ENCODE peak calls at places on chromosome 14, in nine cellular contexts. P, W, R, I, X, C, N, Y and S are unnamed samples. For H3K4me1, the result is how much of the 10 kb centered on the place peaks cover.

GRCh38 chr14:74488788-74489397 is 4.2 kb downstream of the NPC2 start:
- DNase-seq in R (no peak), N (no peak), W (no peak), X (no peak), Y (no peak), P (no peak), I (no peak), C (no peak), S (no peak)

GRCh38 chr14:54300881-54301280 is 95.9 kb upstream of the CDKN3 start:
- DNase-seq in W (no peak), Y (no peak), C (no peak), I (no peak), R (no peak), N (no peak), P (no peak), X (no peak), S (no peak)

GRCh38 chr14:28765169-28765906 is 1.2 kb upstream of the FOXG1 start:
- DNase-seq in R (no peak), W (no peak), I (no peak), X (no peak), Y (no peak), P (no peak), N (no peak), C (no peak), S (no peak)

GRCh38 chr14:68564826-68565760 is 227.8 kb downstream of the ZFP36L1 start:
- DNase-seq in W (no peak), N (no peak), C (no peak), X (no peak), I (no peak), R (no peak), P (no peak), Y (no peak), S (no peak)

GRCh38 chr14:31411218-31411727 is 9.1 kb downstream of the HEATR5A start:
- DNase-seq in Y (no peak), X (no peak), W (no peak), R (no peak), N (no peak), C (no peak), I (no peak), P (no peak), S (no peak)

GRCh38 chr14:66281036-66281776 is 205.0 kb upstream of the CCDC196 start:
- DNase-seq in R (no peak), I (no peak), W (peak), X (peak), P (no peak), Y (no peak), N (no peak), C (no peak), S (peak)

GRCh38 chr14:96424104-96424989 is 32.4 kb downstream of the AK7 start:
- DNase-seq in P (peak), C (no peak), N (no peak), W (peak), I (no peak), X (peak), Y (no peak), R (peak), S (peak)

GRCh38 chr14:31232081-31232480 is 24.5 kb upstream of the HECTD1 start:
- DNase-seq in N (no peak), C (peak), R (no peak), P (no peak), X (no peak), Y (no peak), W (no peak), I (no peak), S (no peak)

GRCh38 chr14:47555333-47555732 is 120.1 kb downstream of the MDGA2 start:
- DNase-seq in C (no peak), Y (no peak), P (no peak), N (no peak), I (no peak), R (no peak), W (no peak), X (no peak), S (no peak)

GRCh38 chr14:68696721-68697495 is 96.0 kb downstream of the ZFP36L1 start:
- DNase-seq in W (no peak), P (no peak), X (no peak), R (no peak), C (no peak), N (no peak), I (no peak), Y (peak), S (no peak)

GRCh38 chr14:72878746-72879145 is 15.2 kb downstream of the DPF3 start:
- DNase-seq in Y (no peak), P (no peak), I (no peak), N (no peak), X (no peak), C (no peak), W (no peak), R (no peak), S (no peak)

GRCh38 chr14:61528591-61529021 is 166.7 kb upstream of the HIF1A start:
- DNase-seq in C (no peak), P (no peak), I (no peak), R (no peak), W (no peak), Y (no peak), X (no peak), N (no peak), S (no peak)

GRCh38 chr14:95770777-95771176 is 56.9 kb upstream of the TCL1A start:
- DNase-seq in N (no peak), X (no peak), C (no peak), P (no peak), I (no peak), Y (no peak), R (no peak), W (no peak), S (no peak)

GRCh38 chr14:90273532-90273931 is 17.2 kb downstream of the PSMC1 start:
- DNase-seq in Y (no peak), W (no peak), C (no peak), X (no peak), I (no peak), P (no peak), N (no peak), R (no peak), S (no peak)

DNA sequence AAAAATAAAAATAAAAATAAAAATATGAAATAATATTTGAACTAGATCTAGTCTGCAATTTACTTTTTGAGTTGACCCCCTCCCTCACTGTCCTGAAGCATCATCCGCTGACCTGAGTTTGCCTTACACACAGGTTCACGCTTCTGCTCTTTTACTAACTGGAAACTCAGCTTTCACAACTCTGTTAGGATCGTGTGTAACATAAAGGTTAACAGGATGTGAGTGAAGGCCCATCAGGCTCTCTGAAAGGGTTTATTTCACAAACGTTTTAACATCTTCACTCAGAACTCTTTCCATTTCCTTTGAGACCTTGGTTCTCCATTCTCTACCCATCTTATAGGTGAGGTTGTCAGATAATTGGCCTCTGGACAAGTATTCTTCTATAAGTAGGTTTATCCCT is 191.4 kb downstream of the FOXN3 start:
- DNase-seq in I (no peak), P (no peak), C (no peak), N (no peak), W (no peak), Y (no peak), R (no peak), X (no peak), S (no peak)
- H3K4me3 ChIP-seq in I (no peak), P (no peak), C (no peak), N (no peak), W (no peak), Y (no peak), R (no peak), X (no peak), S (no peak)

DNA sequence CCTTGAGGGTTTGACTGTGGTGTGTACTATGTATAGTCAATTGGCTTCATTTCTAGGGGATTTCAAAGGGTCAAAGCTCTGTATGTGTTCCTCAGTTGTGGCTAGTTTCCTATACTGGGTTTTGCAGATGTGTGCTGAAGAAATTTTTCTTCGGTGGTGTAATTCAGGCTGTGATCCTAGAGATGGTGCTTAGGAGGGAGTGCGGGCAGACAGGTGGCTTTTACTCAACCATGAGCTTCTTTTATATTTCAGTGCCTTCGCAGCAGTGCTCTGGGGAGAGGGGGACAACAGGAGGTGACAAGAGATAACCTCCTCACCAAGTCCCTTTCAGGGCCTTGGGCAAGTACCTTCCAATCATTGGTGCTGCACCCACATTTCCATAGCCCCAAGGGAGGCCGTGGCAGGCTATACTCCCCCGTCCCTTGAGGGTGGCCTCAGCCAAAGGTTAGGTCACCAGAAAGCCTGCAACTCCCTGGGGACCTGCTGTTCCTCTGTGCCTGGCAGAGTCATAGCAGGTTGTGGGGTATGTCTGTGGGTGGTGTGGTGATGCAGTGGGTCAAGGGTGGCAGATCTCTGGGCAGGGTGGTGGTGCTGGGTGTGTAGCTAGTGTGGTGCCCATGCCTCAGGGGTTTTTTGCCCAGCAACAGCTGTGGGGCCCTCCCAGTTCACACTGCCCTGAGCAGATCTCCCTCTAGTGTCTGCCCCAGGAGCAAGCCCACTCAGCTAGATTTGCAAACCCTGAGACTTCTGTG is 37.0 kb upstream of the TMX1 start:
- DNase-seq in X (no peak), N (no peak), P (no peak), Y (no peak), I (no peak), W (no peak), R (no peak), C (peak), S (no peak)
- TF ChIP-seq CTCF in X (no peak), N (no peak), P (no peak), Y (no peak), I (no peak), W (no peak), R (no peak), C (no peak), S (no peak)

DNA sequence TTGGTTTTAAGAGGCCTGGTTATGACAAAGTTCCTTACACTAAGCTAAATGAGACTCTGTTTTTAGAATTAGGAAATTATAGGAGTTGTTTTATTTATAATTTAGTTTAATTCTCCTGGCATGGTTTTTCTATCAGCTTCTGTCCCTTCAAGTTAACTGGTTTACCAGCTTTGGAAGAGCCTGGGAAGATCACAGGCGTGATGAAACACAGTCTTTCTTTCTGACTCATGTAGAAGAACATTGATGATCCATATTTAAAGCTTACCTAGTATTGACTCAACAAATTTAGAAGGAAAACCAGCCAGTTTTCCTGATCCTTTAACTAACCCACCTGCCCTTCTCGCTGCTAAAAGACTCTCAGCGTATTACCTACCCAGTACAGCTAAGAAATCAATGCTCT is 155.2 kb downstream of the TGFB3 start:
- DNase-seq in Y (no peak), N (no peak), R (no peak), P (no peak), X (no peak), W (no peak), C (no peak), I (no peak), S (no peak)
- H3K4me1 ChIP-seq in Y (under half), N (under half), R (under half), P (under half), X (under half), W (under half), C (under half), I (under half), S (under half)

GRCh38 chr14:88904206-88904647 is 79.8 kb downstream of the TTC8 start:
- DNase-seq in X (no peak), I (no peak), Y (no peak), C (no peak), P (no peak), W (no peak), R (no peak), N (no peak), S (no peak)

GRCh38 chr14:88901991-88902390 is 77.5 kb downstream of the TTC8 start:
- DNase-seq in Y (no peak), W (no peak), N (no peak), R (no peak), C (no peak), X (no peak), I (no peak), P (no peak), S (no peak)

GRCh38 chr14:88904864-88905263 is 80.4 kb downstream of the TTC8 start:
- DNase-seq in R (no peak), X (no peak), P (no peak), I (no peak), C (no peak), N (no peak), W (no peak), Y (no peak), S (no peak)

GRCh38 chr14:88901199-88901588 is 76.7 kb downstream of the TTC8 start:
- DNase-seq in I (no peak), X (no peak), R (no peak), P (no peak), Y (no peak), N (no peak), C (no peak), W (no peak), S (no peak)

DNA sequence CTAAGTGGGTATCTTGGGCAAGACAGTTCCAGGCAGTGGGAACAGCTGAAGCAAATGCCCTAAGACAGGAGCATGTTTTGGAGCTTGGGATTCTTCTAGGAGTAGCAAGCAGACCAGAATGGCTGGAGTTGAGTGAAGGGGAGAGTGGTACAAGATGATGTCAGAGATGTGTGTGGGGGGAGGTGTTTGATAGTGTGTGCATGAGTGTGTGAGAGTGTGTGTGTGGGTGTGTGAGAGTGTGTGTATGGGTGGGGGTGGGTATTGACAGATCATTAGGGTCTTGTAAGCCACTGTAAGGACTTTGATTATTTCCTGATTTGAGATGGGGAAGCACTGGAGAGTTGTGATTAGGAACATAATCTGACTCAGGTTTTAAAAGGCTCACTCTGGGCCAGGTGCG is 78.4 kb downstream of the TTC8 start:
- DNase-seq in W (no peak), P (no peak), X (no peak), R (no peak), C (no peak), I (no peak), Y (no peak), N (no peak), S (no peak)
- H3K4me3 ChIP-seq in W (no peak), P (no peak), X (no peak), R (no peak), C (no peak), I (no peak), Y (no peak), N (no peak), S (no peak)

GRCh38 chr14:92352158-92352985 is 29.4 kb downstream of the SLC24A4 start:
- DNase-seq in N (no peak), P (peak), W (no peak), I (no peak), Y (no peak), R (peak), X (no peak), C (no peak), S (no peak)
- TF ChIP-seq CTCF in N (no peak), P (peak), W (no peak), I (no peak), Y (no peak), R (peak), X (no peak), C (peak), S (no peak)